ENCODE peak calls at places on chromosomes 16 and 17, in eight cellular contexts. M is foreskin fibroblast, X is choroid plexus epithelial cell, H is skeletal muscle cell, K is mesendoderm, Q is OCI-LY7, O is right cardiac atrium, N is lung. C is an unnamed sample.

GRCh38 chr16:29898135-29898534 is 1.2 kb downstream of the SEZ6L2 start:
- DNase-seq in M (no peak), X (no peak), H (no peak), K (peak), Q (no peak), O (no peak), N (no peak), C (no peak)

GRCh38 chr17:63436523-63437110 is 9.5 kb downstream of the CYB561 start:
- DNase-seq in M (peak), X (peak), H (no peak), K (peak), Q (no peak), O (no peak), N (no peak), C (no peak)

GRCh38 chr17:46143827-46144236 is 49.4 kb downstream of the KANSL1 start:
- DNase-seq in M (no peak), X (no peak), H (no peak), K (no peak), Q (no peak), O (no peak), N (no peak), C (no peak)

GRCh38 chr17:82380860-82381702 is 9.5 kb downstream of the UTS2R start:
- DNase-seq in M (peak), X (no peak), H (no peak), K (no peak), Q (no peak), O (no peak), N (no peak), C (no peak)

GRCh38 chr16:23469814-23470213 is 16.8 kb upstream of the COG7 start:
- DNase-seq in M (peak), X (peak), H (no peak), K (peak), Q (no peak), O (no peak), N (peak), C (no peak)

GRCh38 chr16:22375117-22375962 is 921 bp upstream of the CDR2 start:
- DNase-seq in M (peak), X (no peak), H (no peak), K (peak), Q (peak), O (no peak), N (no peak), C (no peak)

GRCh38 chr16:12901204-12901596 is 198 bp upstream of the SHISA9 start:
- DNase-seq in M (peak), X (peak), H (no peak), K (peak), Q (no peak), O (no peak), N (no peak), C (no peak)

GRCh38 chr16:72199938-72200337 is 28.0 kb upstream of the PMFBP1 start:
- DNase-seq in M (no peak), X (no peak), H (no peak), K (no peak), Q (no peak), O (no peak), N (no peak), C (no peak)

GRCh38 chr17:82330322-82331239 is 3.0 kb downstream of the SECTM1 start:
- DNase-seq in M (peak), X (peak), H (peak), K (no peak), Q (peak), O (peak), N (no peak), C (no peak)

GRCh38 chr17:79921411-79922160 is 82.3 kb upstream of the CBX4 start:
- DNase-seq in M (peak), X (no peak), H (no peak), K (no peak), Q (no peak), O (peak), N (no peak), C (no peak)

GRCh38 chr17:50074227-50074626 is 18.3 kb downstream of the ITGA3 start:
- DNase-seq in M (no peak), X (no peak), H (no peak), K (no peak), Q (no peak), O (no peak), N (no peak), C (no peak)

GRCh38 chr17:14776791-14777190 is 475.9 kb downstream of the HS3ST3B1 start:
- DNase-seq in M (no peak), X (peak), H (no peak), K (no peak), Q (no peak), O (no peak), N (no peak), C (no peak)

GRCh38 chr16:88835383-88835782 is 21.4 kb downstream of the GALNS start:
- DNase-seq in M (no peak), X (no peak), H (no peak), K (no peak), Q (no peak), O (peak), N (no peak), C (no peak)

GRCh38 chr16:78988361-78988992 is 612.1 kb downstream of the MAF start:
- DNase-seq in M (no peak), X (no peak), H (no peak), K (peak), Q (no peak), O (no peak), N (no peak), C (no peak)

GRCh38 chr16:20336955-20337354 is 9.6 kb upstream of the GP2 start:
- DNase-seq in M (no peak), X (no peak), H (no peak), K (no peak), Q (no peak), O (no peak), N (no peak), C (no peak)

GRCh38 chr16:50193594-50193993 is 40.5 kb downstream of the TENT4B start:
- DNase-seq in M (no peak), X (no peak), H (no peak), K (peak), Q (no peak), O (no peak), N (no peak), C (no peak)

GRCh38 chr16:30637952-30638351 is 12.8 kb upstream of the PRR14 start:
- DNase-seq in M (peak), X (peak), H (no peak), K (peak), Q (peak), O (no peak), N (no peak), C (peak)

GRCh38 chr17:36650096-36650764 is 48.8 kb downstream of the MRM1 start:
- DNase-seq in M (no peak), X (no peak), H (no peak), K (no peak), Q (no peak), O (no peak), N (no peak), C (no peak)

GRCh38 chr16:67562918-67563707 is 787 bp downstream of the CTCF start:
- DNase-seq in M (peak), X (peak), H (no peak), K (peak), Q (peak), O (peak), N (peak), C (no peak)

GRCh38 chr16:89422905-89423630 is 67.3 kb downstream of the ANKRD11 start:
- DNase-seq in M (peak), X (peak), H (no peak), K (no peak), Q (no peak), O (no peak), N (no peak), C (peak)

GRCh38 chr16:24700549-24701392 is 28.7 kb upstream of the TNRC6A start:
- DNase-seq in M (peak), X (peak), H (peak), K (peak), Q (no peak), O (peak), N (peak), C (no peak)

GRCh38 chr16:60686824-60687223 is 1349.4 kb downstream of the CDH8 start:
- DNase-seq in M (no peak), X (no peak), H (no peak), K (peak), Q (no peak), O (no peak), N (no peak), C (no peak)

GRCh38 chr17:50151937-50152547 is 1.6 kb upstream of the PPP1R9B start:
- DNase-seq in M (peak), X (peak), H (no peak), K (peak), Q (peak), O (peak), N (peak), C (peak)

GRCh38 chr17:888998-889401 is 90.6 kb downstream of the NXN start:
- DNase-seq in M (no peak), X (no peak), H (no peak), K (no peak), Q (peak), O (no peak), N (no peak), C (peak)

GRCh38 chr16:1127101-1127500 is 25.8 kb upstream of the CACNA1H start:
- DNase-seq in M (no peak), X (no peak), H (no peak), K (no peak), Q (no peak), O (no peak), N (no peak), C (no peak)

GRCh38 chr16:58421029-58421428 is 28.8 kb downstream of the GINS3 start:
- DNase-seq in M (no peak), X (no peak), H (no peak), K (no peak), Q (peak), O (peak), N (no peak), C (no peak)

GRCh38 chr17:73478768-73479424 is 165.3 kb downstream of the SDK2 start:
- DNase-seq in M (no peak), X (no peak), H (no peak), K (peak), Q (no peak), O (no peak), N (no peak), C (no peak)

GRCh38 chr16:83045790-83046189 is 419.0 kb downstream of the CDH13 start:
- DNase-seq in M (no peak), X (no peak), H (no peak), K (no peak), Q (no peak), O (no peak), N (no peak), C (no peak)

GRCh38 chr16:3771513-3771912 is 54.2 kb upstream of the TRAP1 start:
- DNase-seq in M (no peak), X (no peak), H (no peak), K (no peak), Q (no peak), O (no peak), N (no peak), C (no peak)

GRCh38 chr16:3774819-3775218 is 57.5 kb upstream of the TRAP1 start:
- DNase-seq in M (no peak), X (no peak), H (no peak), K (no peak), Q (no peak), O (no peak), N (no peak), C (no peak)

GRCh38 chr16:3774156-3774767 is 56.9 kb upstream of the TRAP1 start:
- DNase-seq in M (peak), X (peak), H (peak), K (no peak), Q (no peak), O (peak), N (no peak), C (no peak)

GRCh38 chr16:3776316-3776715 is 59.0 kb upstream of the TRAP1 start:
- DNase-seq in M (no peak), X (no peak), H (no peak), K (no peak), Q (no peak), O (no peak), N (peak), C (no peak)

GRCh38 chr16:3773663-3774062 is 56.3 kb upstream of the TRAP1 start:
- DNase-seq in M (no peak), X (no peak), H (no peak), K (no peak), Q (no peak), O (no peak), N (no peak), C (no peak)
- H3K4me3 ChIP-seq in M (no peak), X (no peak), H (no peak), K (no peak), Q (no peak), O (no peak), N (no peak), C (no peak)

GRCh38 chr17:35038434-35038833 is 25.1 kb downstream of the RFFL start:
- DNase-seq in M (no peak), X (no peak), H (no peak), K (no peak), Q (no peak), O (no peak), N (no peak), C (no peak)
- H3K4me3 ChIP-seq in M (no peak), X (no peak), H (no peak), K (no peak), Q (no peak), O (no peak), N (no peak), C (no peak)

GRCh38 chr17:39057807-39058206 is 90.6 kb upstream of the FBXO47 start:
- DNase-seq in M (no peak), X (no peak), H (no peak), K (no peak), Q (no peak), O (no peak), N (no peak), C (no peak)
- H3K4me3 ChIP-seq in M (peak), X (no peak), H (no peak), K (no peak), Q (peak), O (peak), N (no peak), C (peak)

DNA sequence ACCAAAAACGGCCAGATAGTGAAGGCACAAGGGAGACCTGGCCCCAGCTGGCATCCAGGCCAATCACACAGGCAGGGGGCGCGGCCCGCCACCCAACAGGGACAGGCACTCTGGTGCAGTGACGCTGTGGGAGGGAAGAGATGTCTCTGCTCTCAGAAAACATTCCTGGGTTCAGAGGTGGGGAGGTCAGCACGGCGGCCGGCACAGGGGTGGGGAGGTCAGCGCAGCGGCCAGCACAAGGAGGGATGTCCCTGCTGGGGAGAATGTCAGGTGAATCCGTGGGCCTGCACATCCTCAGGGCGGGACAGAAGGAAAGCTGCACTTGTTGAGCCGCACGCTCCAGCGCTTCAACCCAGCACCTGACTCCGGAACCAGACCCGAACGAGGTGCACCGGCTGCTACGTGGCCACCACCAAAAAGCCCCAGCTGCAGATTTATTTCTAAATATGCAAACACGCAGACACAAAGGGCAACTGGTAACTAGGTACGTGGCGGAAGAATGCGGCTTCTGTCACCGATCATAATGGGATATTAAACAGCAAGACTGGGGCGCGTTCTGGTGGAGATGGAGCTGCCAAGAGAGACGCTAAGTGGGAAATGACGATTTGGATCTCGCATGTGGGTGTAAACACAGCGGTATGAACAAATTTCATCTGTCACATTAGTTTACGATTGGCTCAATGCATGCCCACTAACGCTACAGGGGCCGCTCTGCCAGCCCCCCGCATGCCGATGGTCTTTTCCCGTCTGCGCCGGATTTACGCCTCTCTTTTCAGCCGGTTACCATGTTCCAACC is 15.6 kb downstream of the SLC38A10 start:
- DNase-seq in M (no peak), X (no peak), H (no peak), K (no peak), Q (no peak), O (peak), N (no peak), C (no peak)
- H3K4me3 ChIP-seq in M (no peak), X (no peak), H (no peak), K (no peak), Q (no peak), O (no peak), N (no peak), C (no peak)

GRCh38 chr17:72424505-72425117 is 303.8 kb downstream of the SOX9 start:
- DNase-seq in M (no peak), X (no peak), H (no peak), K (no peak), Q (no peak), O (no peak), N (no peak), C (no peak)
- H3K4me3 ChIP-seq in M (no peak), X (no peak), H (no peak), K (no peak), Q (no peak), O (no peak), N (no peak), C (no peak)

DNA sequence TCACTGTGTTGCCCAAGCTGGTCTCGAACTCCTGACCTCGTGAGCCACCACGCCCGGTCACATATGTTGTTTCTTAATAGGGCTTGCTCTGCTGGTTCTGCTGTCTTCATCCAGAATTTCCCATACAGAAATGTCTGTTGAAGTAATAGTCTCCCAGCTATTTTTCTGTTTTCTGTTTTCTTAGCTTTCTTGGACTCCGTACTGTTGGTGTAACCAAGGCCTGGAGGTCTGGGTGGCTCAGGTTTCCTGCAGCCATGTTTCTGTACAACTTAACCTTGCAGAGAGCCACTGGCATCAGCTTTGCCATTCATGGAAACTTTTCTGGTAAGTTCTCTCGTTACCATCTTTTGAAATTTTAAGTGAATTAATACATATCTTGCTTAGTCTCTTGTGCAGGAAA is 2.8 kb downstream of the SF3B3 start:
- DNase-seq in M (peak), X (peak), H (no peak), K (no peak), Q (peak), O (no peak), N (no peak), C (no peak)
- H3K4me3 ChIP-seq in M (peak), X (peak), H (peak), K (no peak), Q (peak), O (no peak), N (no peak), C (no peak)

C was measured in Jurkat, Clone E6-1.